ENCODE peak calls at places on chromosomes 5 and 9, in six cellular contexts. E is stimulated activated CD4-positive, alpha-beta T cell treated with anti-CD3 and anti-CD28 coated beads, Interleukin-12 subunit alpha, Interleukin-12 subunit beta, amount 100 ng/mL, for 4 hours; J is LHCN-M2; U is C1 segment of cervical spinal cord; V is glutamatergic neuron; D is uterus. R is an unnamed sample.

GRCh38 chr9:19934301-19934868 is 145.5 kb upstream of the SLC24A2 start:
- DNase-seq in E (no peak), J (peak), U (no peak), V (peak), D (no peak), R (no peak)

GRCh38 chr5:142906863-142907671 is 136.9 kb downstream of the ARHGAP26 start:
- DNase-seq in E (no peak), J (peak), U (no peak), V (peak), D (peak), R (no peak)

GRCh38 chr9:100601216-100601615 is 23.3 kb downstream of the CAVIN4 start:
- DNase-seq in E (no peak), J (peak), U (no peak), V (peak), D (no peak), R (peak)

GRCh38 chr5:91425046-91425445 is 41.9 kb upstream of the ARRDC3 start:
- DNase-seq in E (no peak), J (no peak), U (no peak), V (no peak), D (no peak), R (no peak)

GRCh38 chr9:136311433-136312375 is 7.8 kb upstream of the CCDC187 start:
- DNase-seq in E (no peak), J (no peak), U (no peak), V (peak), D (no peak), R (peak)

GRCh38 chr9:124558777-124559470 is 51.7 kb upstream of the NR5A1 start:
- DNase-seq in E (no peak), J (no peak), U (no peak), V (no peak), D (no peak), R (no peak)

GRCh38 chr9:9820411-9820810 is 792.4 kb downstream of the PTPRD start:
- DNase-seq in E (no peak), J (no peak), U (no peak), V (no peak), D (no peak), R (no peak)

GRCh38 chr9:137294091-137294683 is 7.9 kb downstream of the NRARP start:
- DNase-seq in E (no peak), J (peak), U (no peak), V (no peak), D (no peak), R (peak)

GRCh38 chr5:17343675-17344074 is 126.2 kb downstream of the BASP1 start:
- DNase-seq in E (no peak), J (peak), U (no peak), V (no peak), D (no peak), R (no peak)

GRCh38 chr5:139402561-139403158 is 1.2 kb downstream of the SPATA24 start:
- DNase-seq in E (no peak), J (no peak), U (no peak), V (no peak), D (no peak), R (peak)

GRCh38 chr5:56649569-56649968 is 165.8 kb upstream of the MAP3K1 start:
- DNase-seq in E (no peak), J (peak), U (no peak), V (no peak), D (no peak), R (no peak)

GRCh38 chr5:164346785-164347630 is 841.6 kb downstream of the MAT2B start:
- DNase-seq in E (no peak), J (no peak), U (no peak), V (no peak), D (no peak), R (no peak)

GRCh38 chr9:121613009-121613766 is 38.2 kb upstream of the DAB2IP start:
- DNase-seq in E (no peak), J (no peak), U (no peak), V (no peak), D (no peak), R (no peak)

GRCh38 chr5:143008809-143009521 is 238.8 kb downstream of the ARHGAP26 start:
- DNase-seq in E (peak), J (peak), U (no peak), V (no peak), D (no peak), R (peak)

GRCh38 chr5:51185985-51186384 is 197.3 kb upstream of the ISL1 start:
- DNase-seq in E (no peak), J (no peak), U (no peak), V (peak), D (no peak), R (no peak)

GRCh38 chr5:3230941-3231340 is 364.7 kb upstream of the IRX1 start:
- DNase-seq in E (no peak), J (no peak), U (no peak), V (no peak), D (no peak), R (no peak)

GRCh38 chr5:127930311-127930710 is 153.3 kb upstream of the SLC12A2 start:
- DNase-seq in E (no peak), J (no peak), U (no peak), V (no peak), D (no peak), R (no peak)

GRCh38 chr9:4421847-4422246 is 68.4 kb upstream of the SLC1A1 start:
- DNase-seq in E (no peak), J (no peak), U (no peak), V (no peak), D (no peak), R (no peak)

GRCh38 chr5:106639488-106639887 is 1031.2 kb downstream of the EFNA5 start:
- DNase-seq in E (no peak), J (no peak), U (no peak), V (no peak), D (no peak), R (no peak)

GRCh38 chr9:4079346-4079745 is 220.5 kb downstream of the GLIS3 start:
- DNase-seq in E (no peak), J (no peak), U (no peak), V (no peak), D (no peak), R (no peak)

GRCh38 chr5:95760291-95761191 is 29.4 kb downstream of the RHOBTB3 start:
- DNase-seq in E (no peak), J (peak), U (no peak), V (no peak), D (no peak), R (no peak)

GRCh38 chr5:155044591-155044990 is 31.0 kb downstream of the KIF4B start:
- DNase-seq in E (no peak), J (no peak), U (no peak), V (no peak), D (no peak), R (no peak)

GRCh38 chr5:179241764-179242370 is 103.4 kb downstream of the ADAMTS2 start:
- DNase-seq in E (no peak), J (no peak), U (no peak), V (peak), D (no peak), R (no peak)

GRCh38 chr9:38328765-38329164 is 63.7 kb upstream of the ALDH1B1 start:
- DNase-seq in E (no peak), J (no peak), U (no peak), V (no peak), D (no peak), R (no peak)

GRCh38 chr5:2475902-2476301 is 275.6 kb downstream of the IRX2 start:
- DNase-seq in E (no peak), J (no peak), U (no peak), V (no peak), D (no peak), R (no peak)

GRCh38 chr9:89850633-89851325 is 246.0 kb downstream of the GADD45G start:
- DNase-seq in E (no peak), J (no peak), U (no peak), V (no peak), D (no peak), R (no peak)

GRCh38 chr5:177195307-177195952 is 61.9 kb downstream of the NSD1 start:
- DNase-seq in E (no peak), J (peak), U (no peak), V (no peak), D (no peak), R (no peak)

GRCh38 chr5:133384120-133384855 is 228.1 kb downstream of the FSTL4 start:
- DNase-seq in E (no peak), J (no peak), U (no peak), V (no peak), D (no peak), R (no peak)

GRCh38 chr9:96253059-96253696 is 48.8 kb downstream of the HSD17B3 start:
- DNase-seq in E (no peak), J (no peak), U (no peak), V (no peak), D (no peak), R (no peak)

GRCh38 chr9:16191237-16191636 is 638.4 kb downstream of the CCDC171 start:
- DNase-seq in E (no peak), J (no peak), U (no peak), V (no peak), D (no peak), R (no peak)

GRCh38 chr5:95938355-95938754 is 23.3 kb downstream of the ELL2 start:
- DNase-seq in E (no peak), J (no peak), U (no peak), V (no peak), D (no peak), R (no peak)

GRCh38 chr5:138032028-138032571 is 779 bp downstream of the FAM13B start:
- DNase-seq in E (no peak), J (peak), U (no peak), V (no peak), D (peak), R (no peak)

R was measured in activated CD4-positive, alpha-beta memory T cell treated with anti-CD3 and anti-CD28 coated beads for 36 hours.